ENCODE peak calls at places on chromosomes 13 and 19, in five cellular contexts. C, T, V, G and N are unnamed samples.

GRCh38 chr19:16367269-16367683 is 42.6 kb downstream of the KLF2 start:
- DNase-seq in V (no peak), T (no peak), G (peak), C (no peak), N (no peak)

GRCh38 chr13:32585625-32586021 is 629 bp upstream of the PDS5B start:
- DNase-seq in G (no peak), C (no peak), T (no peak), V (no peak), N (peak)

GRCh38 chr19:10112037-10112751 is 701 bp downstream of the P2RY11 start:
- DNase-seq in V (no peak), G (no peak), T (no peak), C (no peak), N (no peak)

GRCh38 chr19:47608908-47609879 is at the start of gene BICRA:
- DNase-seq in C (peak), V (peak), T (peak), G (peak), N (peak)

GRCh38 chr13:75384881-75385707 is 96.9 kb downstream of the TBC1D4 start:
- DNase-seq in V (no peak), G (no peak), C (no peak), T (no peak), N (no peak)

GRCh38 chr13:20702945-20703784 is at the start of gene IL17D:
- DNase-seq in G (peak), C (no peak), T (no peak), V (peak), N (no peak)

GRCh38 chr13:109835321-109835720 is 48.9 kb upstream of the IRS2 start:
- DNase-seq in V (no peak), C (no peak), G (no peak), T (no peak), N (no peak)

GRCh38 chr19:33437351-33438015 is 64.0 kb downstream of the CEBPG start:
- DNase-seq in C (no peak), G (peak), T (no peak), V (no peak), N (no peak)

GRCh38 chr13:35388979-35389378 is 87.5 kb downstream of the MAB21L1 start:
- DNase-seq in C (no peak), G (no peak), T (no peak), V (no peak), N (peak)

GRCh38 chr13:103325675-103326074 is 259.5 kb upstream of the SLC10A2 start:
- DNase-seq in G (no peak), C (no peak), V (no peak), T (no peak), N (no peak)

GRCh38 chr13:103948477-103948876 is 882.3 kb upstream of the SLC10A2 start:
- DNase-seq in C (no peak), V (no peak), G (no peak), T (no peak), N (no peak)

GRCh38 chr13:44273991-44274810 is 99.4 kb upstream of the SERP2 start:
- DNase-seq in G (no peak), C (no peak), T (peak), V (no peak), N (no peak)

GRCh38 chr19:1206733-1207301 is 1.2 kb downstream of the STK11 start:
- DNase-seq in C (no peak), T (no peak), G (no peak), V (no peak), N (no peak)

GRCh38 chr13:106617561-106617960 is 49.6 kb upstream of the ARGLU1 start:
- DNase-seq in V (no peak), T (no peak), G (no peak), C (no peak), N (peak)

GRCh38 chr13:42101821-42102580 is 53.6 kb downstream of the DGKH start:
- DNase-seq in T (no peak), V (no peak), C (no peak), G (no peak), N (no peak)

GRCh38 chr13:64934569-64935362 is 2295.4 kb downstream of the PCDH9 start:
- DNase-seq in T (no peak), G (no peak), C (no peak), V (no peak), N (no peak)

GRCh38 chr19:46486358-46486757 is 9.3 kb downstream of the PNMA8B start:
- DNase-seq in V (no peak), C (no peak), G (no peak), T (no peak), N (no peak)

GRCh38 chr13:27696731-27697130 is 75.0 kb downstream of the POLR1D start:
- DNase-seq in T (no peak), G (no peak), C (no peak), V (no peak), N (no peak)

GRCh38 chr19:16888629-16889371 is at the start of gene F2RL3:
- DNase-seq in C (no peak), V (no peak), T (no peak), G (no peak), N (no peak)

GRCh38 chr19:49301165-49301865 is 23.7 kb downstream of the SLC6A16 start:
- DNase-seq in T (no peak), C (peak), V (peak), G (peak), N (peak)

GRCh38 chr13:40206241-40207109 is 460.0 kb downstream of the FOXO1 start:
- DNase-seq in T (no peak), C (peak), G (no peak), V (no peak), N (no peak)

GRCh38 chr19:13974073-13974472 is 21.8 kb downstream of the DCAF15 start:
- DNase-seq in V (peak), G (no peak), T (no peak), C (no peak), N (peak)

GRCh38 chr13:101527130-101527529 is 74.7 kb downstream of the ITGBL1 start:
- DNase-seq in C (no peak), V (no peak), T (no peak), G (no peak), N (no peak)

GRCh38 chr13:55155046-55155445 is 1985.7 kb upstream of the PRR20A start:
- DNase-seq in V (no peak), G (no peak), T (no peak), C (no peak), N (no peak)

GRCh38 chr19:11821474-11821873 is 7.4 kb downstream of the ZNF440 start:
- DNase-seq in C (no peak), T (no peak), V (no peak), G (no peak), N (no peak)

GRCh38 chr19:12364391-12365093 is 941 bp downstream of the ZNF442 start:
- DNase-seq in T (no peak), V (peak), C (no peak), G (peak), N (no peak)

GRCh38 chr19:1087813-1088418 is 7.3 kb downstream of the POLR2E start:
- DNase-seq in T (no peak), V (no peak), C (no peak), G (no peak), N (no peak)

GRCh38 chr19:1837625-1838105 is 10.6 kb downstream of the REXO1 start:
- DNase-seq in V (peak), T (no peak), C (no peak), G (no peak), N (no peak)

GRCh38 chr13:41411060-41411459 is 46.3 kb upstream of the RGCC start:
- DNase-seq in C (no peak), T (no peak), V (no peak), G (no peak), N (no peak)

GRCh38 chr13:38537026-38537425 is 149.9 kb upstream of the FREM2 start:
- DNase-seq in C (no peak), V (no peak), G (no peak), T (no peak), N (no peak)

GRCh38 chr19:34508540-34508939 is 27.0 kb downstream of the WTIP start:
- DNase-seq in G (no peak), C (no peak), V (no peak), T (no peak), N (no peak)

GRCh38 chr19:18020212-18021067 is 12.5 kb downstream of the ARRDC2 start:
- DNase-seq in C (no peak), V (no peak), G (peak), T (no peak), N (no peak)

GRCh38 chr13:30052127-30052526 is 201.7 kb upstream of the UBL3 start:
- DNase-seq in V (no peak), C (no peak), T (no peak), G (no peak), N (no peak)

GRCh38 chr13:20232556-20233277 is 598 bp upstream of the GJB6 start:
- DNase-seq in T (no peak), C (no peak), G (no peak), V (no peak), N (no peak)

GRCh38 chr19:41499899-41500298 is 56.9 kb downstream of the ERICH4 start:
- DNase-seq in V (no peak), T (no peak), C (no peak), G (no peak), N (no peak)

GRCh38 chr19:29517946-29518345 is 7.8 kb upstream of the VSTM2B start:
- DNase-seq in T (no peak), G (peak), C (no peak), V (no peak), N (no peak)

GRCh38 chr13:21898990-21899389 is 228.1 kb downstream of the FGF9 start:
- DNase-seq in V (no peak), C (no peak), G (no peak), T (no peak), N (no peak)

GRCh38 chr13:24080134-24080533 is 80.4 kb upstream of the SPATA13 start:
- DNase-seq in C (no peak), G (no peak), T (no peak), V (no peak), N (no peak)

GRCh38 chr13:47672982-47673670 is 327.9 kb downstream of the SUCLA2 start:
- DNase-seq in G (no peak), V (no peak), T (peak), C (no peak), N (no peak)

GRCh38 chr13:103351035-103351828 is 285.0 kb upstream of the SLC10A2 start:
- DNase-seq in V (no peak), T (no peak), G (no peak), C (no peak), N (no peak)